ENCODE peak calls at places on chromosome 3, in seven cellular contexts. One of them, this sample, is unnamed.

GRCh38 chr3:172305552-172305951 is 142.7 kb downstream of the GHSR start:
- DNase-seq in HuH-7: no peak
- DNase-seq in uterus: no peak
- DNase-seq in smooth muscle cell of the brain vasculature: no peak
- DNase-seq in glutamatergic neuron: no peak
- DNase-seq in fibroblast of pulmonary artery: peak
- DNase-seq in ovary: no peak
- DNase-seq in this sample: no peak

GRCh38 chr3:143605661-143605950 is 242.7 kb downstream of the SLC9A9 start:
- DNase-seq in ovary: no peak
- DNase-seq in smooth muscle cell of the brain vasculature: no peak
- DNase-seq in uterus: no peak
- DNase-seq in fibroblast of pulmonary artery: no peak
- DNase-seq in HuH-7: no peak
- DNase-seq in glutamatergic neuron: no peak
- DNase-seq in this sample: no peak

GRCh38 chr3:69791919-69792399 is 52.7 kb downstream of the MITF start:
- DNase-seq in HuH-7: no peak
- DNase-seq in ovary: no peak
- DNase-seq in glutamatergic neuron: no peak
- DNase-seq in fibroblast of pulmonary artery: peak
- DNase-seq in smooth muscle cell of the brain vasculature: no peak
- DNase-seq in uterus: no peak
- DNase-seq in this sample: no peak

GRCh38 chr3:172653004-172653403 is 57.9 kb downstream of the NCEH1 start:
- DNase-seq in glutamatergic neuron: no peak
- DNase-seq in uterus: no peak
- DNase-seq in HuH-7: no peak
- DNase-seq in smooth muscle cell of the brain vasculature: no peak
- DNase-seq in fibroblast of pulmonary artery: no peak
- DNase-seq in ovary: no peak
- DNase-seq in this sample: no peak

GRCh38 chr3:106010829-106011228 is 142.0 kb upstream of the CBLB start:
- DNase-seq in uterus: no peak
- DNase-seq in glutamatergic neuron: no peak
- DNase-seq in smooth muscle cell of the brain vasculature: no peak
- DNase-seq in HuH-7: no peak
- DNase-seq in ovary: no peak
- DNase-seq in fibroblast of pulmonary artery: no peak
- DNase-seq in this sample: no peak

GRCh38 chr3:3196148-3196861 is 16.8 kb upstream of the CRBN start:
- DNase-seq in smooth muscle cell of the brain vasculature: no peak
- DNase-seq in glutamatergic neuron: peak
- DNase-seq in uterus: no peak
- DNase-seq in HuH-7: no peak
- DNase-seq in ovary: no peak
- DNase-seq in fibroblast of pulmonary artery: peak
- DNase-seq in this sample: no peak

GRCh38 chr3:153443961-153444360 is 281.9 kb downstream of the RAP2B start:
- DNase-seq in uterus: no peak
- DNase-seq in glutamatergic neuron: no peak
- DNase-seq in ovary: no peak
- DNase-seq in HuH-7: peak
- DNase-seq in fibroblast of pulmonary artery: peak
- DNase-seq in smooth muscle cell of the brain vasculature: no peak
- DNase-seq in this sample: no peak

GRCh38 chr3:119184083-119184482 is 10.7 kb downstream of the UPK1B start:
- DNase-seq in HuH-7: no peak
- DNase-seq in glutamatergic neuron: no peak
- DNase-seq in fibroblast of pulmonary artery: no peak
- DNase-seq in uterus: no peak
- DNase-seq in ovary: no peak
- DNase-seq in smooth muscle cell of the brain vasculature: no peak
- DNase-seq in this sample: no peak

GRCh38 chr3:193829781-193830180 is 236.8 kb downstream of the OPA1 start:
- DNase-seq in glutamatergic neuron: no peak
- DNase-seq in fibroblast of pulmonary artery: peak
- DNase-seq in ovary: no peak
- DNase-seq in smooth muscle cell of the brain vasculature: no peak
- DNase-seq in HuH-7: no peak
- DNase-seq in uterus: no peak
- DNase-seq in this sample: no peak

This sample was measured in Panc1.